ENCODE peak calls at places on chromosomes 13 and 19, in eight cellular contexts. X is transverse colon, L is sigmoid colon, P is stomach, S is breast epithelium, U is endothelial cell of umbilical vein, G is uterus, O is testis. E is an unnamed sample.

GRCh38 chr13:41541142-41541938 is 84.0 kb downstream of the RGCC start:
- DNase-seq in X (no peak), L (no peak), P (no peak), S (no peak), U (no peak), G (no peak), O (no peak), E (peak)

GRCh38 chr13:81487151-81487550 is 1146.2 kb upstream of the SPRY2 start:
- DNase-seq in X (no peak), L (no peak), P (no peak), S (no peak), U (no peak), G (no peak), O (peak), E (no peak)

GRCh38 chr13:113034451-113035208 is 65.6 kb downstream of the MCF2L start:
- DNase-seq in X (peak), L (no peak), P (peak), S (no peak), U (peak), G (no peak), O (peak), E (no peak)

GRCh38 chr13:41244555-41244954 is 18.8 kb downstream of the MTRF1 start:
- DNase-seq in X (no peak), L (no peak), P (no peak), S (no peak), U (no peak), G (no peak), O (no peak), E (no peak)

GRCh38 chr13:106534844-106535551 is 464 bp downstream of the EFNB2 start:
- DNase-seq in X (no peak), L (peak), P (peak), S (no peak), U (peak), G (no peak), O (no peak), E (no peak)

GRCh38 chr19:2271516-2272103 is 10.4 kb downstream of the PEAK3 start:
- DNase-seq in X (peak), L (no peak), P (no peak), S (no peak), U (no peak), G (peak), O (no peak), E (no peak)

GRCh38 chr19:19334063-19334988 is 13.7 kb downstream of the MAU2 start:
- DNase-seq in X (no peak), L (peak), P (no peak), S (no peak), U (no peak), G (no peak), O (no peak), E (no peak)

GRCh38 chr13:19182536-19182935 is 912 bp upstream of the TUBA3C start:
- DNase-seq in X (no peak), L (no peak), P (peak), S (no peak), U (no peak), G (no peak), O (peak), E (no peak)

GRCh38 chr19:3855321-3855720 is 13.5 kb downstream of the ZFR2 start:
- DNase-seq in X (peak), L (no peak), P (peak), S (no peak), U (no peak), G (no peak), O (no peak), E (no peak)

GRCh38 chr13:107518292-107518691 is 697.0 kb downstream of the LIG4 start:
- DNase-seq in X (no peak), L (no peak), P (no peak), S (no peak), U (peak), G (no peak), O (no peak), E (no peak)

GRCh38 chr19:876780-877314 is 16.1 kb downstream of the MED16 start:
- DNase-seq in X (no peak), L (no peak), P (no peak), S (no peak), U (no peak), G (no peak), O (no peak), E (no peak)

GRCh38 chr13:76764916-76765315 is 121.3 kb downstream of the KCTD12 start:
- DNase-seq in X (no peak), L (no peak), P (no peak), S (no peak), U (no peak), G (no peak), O (no peak), E (no peak)

GRCh38 chr19:1882089-1882785 is 3.1 kb downstream of the ABHD17A start:
- DNase-seq in X (peak), L (no peak), P (no peak), S (no peak), U (peak), G (no peak), O (no peak), E (no peak)

GRCh38 chr13:73462241-73462640 is 403.4 kb downstream of the KLF5 start:
- DNase-seq in X (no peak), L (no peak), P (no peak), S (no peak), U (no peak), G (no peak), O (no peak), E (no peak)

GRCh38 chr13:27556109-27556508 is 64.2 kb downstream of the LNX2 start:
- DNase-seq in X (no peak), L (peak), P (no peak), S (no peak), U (peak), G (no peak), O (no peak), E (no peak)

GRCh38 chr13:38637576-38637975 is 49.3 kb upstream of the FREM2 start:
- DNase-seq in X (no peak), L (no peak), P (no peak), S (no peak), U (no peak), G (no peak), O (no peak), E (no peak)

GRCh38 chr13:36907266-36907665 is 12.8 kb downstream of the SMAD9 start:
- DNase-seq in X (no peak), L (no peak), P (no peak), S (no peak), U (no peak), G (no peak), O (no peak), E (no peak)

GRCh38 chr19:13160557-13160956 is 10.3 kb downstream of the IER2 start:
- DNase-seq in X (no peak), L (no peak), P (no peak), S (no peak), U (no peak), G (no peak), O (no peak), E (no peak)

GRCh38 chr13:98546402-98546801 is 30.5 kb downstream of the STK24 start:
- DNase-seq in X (no peak), L (no peak), P (no peak), S (no peak), U (no peak), G (no peak), O (no peak), E (no peak)

GRCh38 chr13:98549728-98550317 is 27.1 kb downstream of the STK24 start:
- DNase-seq in X (no peak), L (no peak), P (no peak), S (no peak), U (no peak), G (no peak), O (no peak), E (no peak)

GRCh38 chr13:98547455-98547854 is 29.5 kb downstream of the STK24 start:
- DNase-seq in X (no peak), L (no peak), P (no peak), S (no peak), U (no peak), G (no peak), O (no peak), E (no peak)

GRCh38 chr13:98549006-98549727 is 27.7 kb downstream of the STK24 start:
- DNase-seq in X (no peak), L (no peak), P (no peak), S (no peak), U (no peak), G (no peak), O (no peak), E (no peak)

DNA sequence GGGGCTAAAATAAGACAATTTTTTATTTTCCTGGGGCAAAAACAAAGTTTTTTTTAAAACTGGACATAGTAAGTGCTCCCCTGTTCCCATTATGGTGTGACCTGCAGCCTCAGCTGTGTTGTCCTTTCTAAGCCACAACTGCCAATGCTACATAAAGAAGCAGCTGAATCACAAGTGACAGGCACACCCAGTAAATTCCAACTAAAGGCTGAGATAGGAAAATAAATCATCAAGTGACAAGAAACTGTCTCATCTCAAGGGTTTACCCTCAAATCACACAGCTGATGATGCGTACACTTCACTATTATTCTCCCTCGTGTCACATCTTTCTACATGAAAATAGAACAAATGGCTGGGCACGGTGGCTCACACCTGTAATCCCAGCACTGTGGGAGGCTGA is 28.7 kb downstream of the STK24 start:
- DNase-seq in X (no peak), L (no peak), P (no peak), S (no peak), U (no peak), G (no peak), O (no peak), E (no peak)
- H3K4me3 ChIP-seq in X (no peak), L (no peak), P (no peak), S (no peak), U (no peak), G (no peak), O (no peak), E (no peak)

GRCh38 chr19:42132030-42132628 is at the start of gene POU2F2:
- DNase-seq in X (peak), L (no peak), P (peak), S (no peak), U (no peak), G (no peak), O (peak), E (no peak)
- TF ChIP-seq POLR2A in X (no peak), L (no peak), P (no peak), S (no peak), U (no peak), G (no peak), O (no peak), E (no peak)

GRCh38 chr19:46925548-46925950 is 64.8 kb downstream of the ARHGAP35 start:
- DNase-seq in X (peak), L (no peak), P (peak), S (no peak), U (peak), G (no peak), O (no peak), E (no peak)
- H3K4me3 ChIP-seq in X (no peak), L (no peak), P (no peak), S (no peak), U (no peak), G (no peak), O (no peak), E (no peak)

DNA sequence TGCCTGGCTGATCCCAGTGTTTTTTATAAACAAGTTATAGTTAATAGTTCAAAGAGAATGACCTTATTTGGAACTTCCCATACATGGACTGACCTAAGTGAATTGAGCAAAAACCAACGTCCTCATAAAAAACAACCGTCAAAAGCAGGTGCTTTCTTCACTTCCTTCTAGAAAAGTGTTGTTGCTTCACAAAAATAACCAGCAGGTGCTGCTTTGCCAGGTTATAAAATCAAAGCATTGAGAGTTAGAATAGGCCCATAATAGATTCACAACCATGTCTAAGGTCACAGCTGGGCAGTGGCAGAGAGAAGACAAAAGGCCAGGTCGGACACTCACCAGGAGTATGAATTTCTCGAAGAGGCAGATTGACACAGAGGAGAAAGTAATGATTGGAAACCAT is 9.5 kb downstream of the RUBCNL start:
- DNase-seq in X (no peak), L (no peak), P (no peak), S (no peak), U (no peak), G (no peak), O (no peak), E (no peak)
- TF ChIP-seq POLR2A in X (no peak), L (no peak), P (no peak), S (no peak), U (no peak), G (no peak), O (no peak), E (no peak)

GRCh38 chr13:44574466-44574855 is 1.7 kb downstream of the TSC22D1 start:
- DNase-seq in X (no peak), L (no peak), P (no peak), S (no peak), U (no peak), G (no peak), O (no peak), E (no peak)

GRCh38 chr13:44573071-44573470 is 3.1 kb downstream of the TSC22D1 start:
- DNase-seq in X (no peak), L (no peak), P (no peak), S (no peak), U (no peak), G (no peak), O (no peak), E (no peak)

GRCh38 chr13:44575035-44575434 is 1.1 kb downstream of the TSC22D1 start:
- DNase-seq in X (no peak), L (no peak), P (no peak), S (no peak), U (no peak), G (no peak), O (no peak), E (no peak)

GRCh38 chr13:44575741-44576395 is at the start of gene TSC22D1:
- DNase-seq in X (peak), L (peak), P (peak), S (no peak), U (peak), G (peak), O (peak), E (peak)

GRCh38 chr13:44573790-44574465 is 2.2 kb downstream of the TSC22D1 start:
- DNase-seq in X (no peak), L (no peak), P (peak), S (no peak), U (peak), G (no peak), O (no peak), E (no peak)
- H3K4me3 ChIP-seq in X (peak), L (no peak), P (peak), S (peak), U (no peak), G (no peak), O (no peak), E (no peak)

DNA sequence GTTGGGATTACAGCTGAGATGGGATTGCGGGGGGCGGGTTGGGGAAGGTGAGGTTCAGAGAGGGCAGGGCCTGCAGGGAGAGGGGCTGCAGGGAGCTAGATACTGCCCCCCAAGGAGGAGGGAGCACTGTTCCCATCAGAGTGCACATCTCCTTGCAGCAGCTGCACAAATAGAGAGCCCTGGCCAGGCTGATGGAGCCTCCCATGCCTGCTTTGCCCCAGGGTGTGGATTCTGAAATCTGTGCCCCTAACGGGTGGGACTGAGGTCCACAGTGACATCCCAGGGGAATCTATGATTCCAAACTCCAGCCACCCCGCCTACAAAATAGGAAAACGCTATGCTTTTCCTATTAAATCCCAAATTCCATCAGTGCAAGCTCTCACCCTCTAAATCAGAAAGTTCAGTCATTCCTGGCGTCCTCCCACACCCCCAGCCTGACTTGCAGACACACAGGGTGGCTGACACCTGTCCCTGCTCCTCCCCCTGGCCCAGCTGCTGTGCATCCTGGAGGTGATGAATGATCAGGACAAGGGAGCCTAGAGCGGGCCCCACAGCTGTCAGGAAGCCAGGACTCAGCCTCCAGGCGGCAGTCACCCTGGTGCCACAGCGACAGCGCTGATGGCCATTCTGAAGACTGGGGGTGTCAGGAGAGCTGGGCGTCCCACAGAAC is 6.3 kb upstream of the CEACAM21 start:
- DNase-seq in X (no peak), L (no peak), P (no peak), S (no peak), U (no peak), G (no peak), O (no peak), E (no peak)
- TF ChIP-seq POLR2A in X (no peak), L (no peak), P (no peak), S (no peak), U (no peak), G (no peak), O (no peak), E (no peak)

GRCh38 chr19:40281381-40282208 is 3.5 kb downstream of the AKT2 start:
- DNase-seq in X (no peak), L (peak), P (no peak), S (no peak), U (no peak), G (no peak), O (no peak), E (no peak)

GRCh38 chr19:40279120-40279551 is 6.0 kb downstream of the AKT2 start:
- DNase-seq in X (peak), L (peak), P (no peak), S (no peak), U (no peak), G (peak), O (peak), E (no peak)

GRCh38 chr19:40282209-40282580 is 3.0 kb downstream of the AKT2 start:
- DNase-seq in X (no peak), L (peak), P (no peak), S (no peak), U (no peak), G (no peak), O (no peak), E (no peak)

GRCh38 chr19:40279761-40280607 is 5.2 kb downstream of the AKT2 start:
- DNase-seq in X (no peak), L (no peak), P (no peak), S (no peak), U (no peak), G (no peak), O (no peak), E (no peak)

DNA sequence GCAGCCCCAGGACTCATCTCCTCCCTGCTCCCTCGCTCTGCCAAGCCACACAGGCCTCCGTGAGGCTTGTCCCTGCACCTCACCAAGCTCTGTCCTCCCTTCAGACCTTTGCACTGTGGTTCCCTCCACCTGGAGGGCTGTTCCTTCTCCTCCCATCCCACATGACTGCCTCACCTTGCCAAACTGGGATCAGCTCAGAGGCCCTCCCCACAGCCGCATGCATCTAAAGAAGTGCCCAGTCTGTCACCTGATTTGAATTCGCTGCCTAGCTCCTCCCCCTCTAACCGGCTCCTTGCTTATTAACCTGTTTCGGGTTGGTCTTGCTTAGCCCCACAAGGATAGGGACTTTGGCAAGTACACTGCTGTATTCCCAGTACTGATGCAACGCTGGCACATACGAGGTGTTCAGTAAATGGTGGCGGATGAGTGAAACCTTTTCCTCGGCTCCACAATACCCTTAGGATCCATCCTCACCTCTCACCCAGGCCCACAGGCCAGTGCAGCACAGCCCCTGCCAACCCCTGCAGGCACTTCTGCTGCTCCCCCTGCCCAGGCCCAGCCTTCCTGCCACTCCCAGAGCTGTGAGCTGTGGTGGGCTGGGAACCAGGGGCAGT is 4.4 kb downstream of the AKT2 start:
- DNase-seq in X (peak), L (no peak), P (peak), S (no peak), U (no peak), G (no peak), O (peak), E (peak)
- H3K4me3 ChIP-seq in X (peak), L (no peak), P (no peak), S (peak), U (no peak), G (no peak), O (no peak), E (no peak)

GRCh38 chr19:48210005-48210404 is 39.5 kb downstream of the ZSWIM9 start:
- DNase-seq in X (no peak), L (no peak), P (no peak), S (no peak), U (peak), G (no peak), O (no peak), E (no peak)

GRCh38 chr19:48203227-48203793 is 32.8 kb downstream of the ZSWIM9 start:
- DNase-seq in X (no peak), L (no peak), P (no peak), S (no peak), U (no peak), G (no peak), O (no peak), E (no peak)

GRCh38 chr19:48206402-48207093 is 36.1 kb downstream of the ZSWIM9 start:
- DNase-seq in X (no peak), L (no peak), P (peak), S (no peak), U (no peak), G (no peak), O (no peak), E (no peak)

GRCh38 chr19:48203794-48204628 is 33.5 kb downstream of the ZSWIM9 start:
- DNase-seq in X (peak), L (peak), P (peak), S (peak), U (peak), G (peak), O (peak), E (peak)
- TF ChIP-seq POLR2A in X (no peak), L (no peak), P (no peak), S (no peak), U (peak), G (peak), O (peak), E (no peak)